ENCODE peak calls at places on chromosomes 12 and 14, in eight cellular contexts. V, T, A, U, Q, X, I and S are unnamed samples.

GRCh38 chr14:69005432-69006148 is 26.5 kb upstream of the ACTN1 start:
- DNase-seq in U (no peak), Q (peak; percentile 89), X (no peak), I (no peak), A (no peak), V (peak; percentile 94), T (peak; percentile 86), S (no peak)

GRCh38 chr14:55339770-55340169 is 68.5 kb downstream of the FBXO34 start:
- DNase-seq in U (no peak), A (no peak), I (no peak), V (peak; percentile 10), X (no peak), T (peak; percentile 20), Q (no peak), S (no peak)

GRCh38 chr14:102499401-102500189 is 10.0 kb downstream of the ANKRD9 start:
- DNase-seq in X (no peak), A (no peak), U (no peak), Q (no peak), T (peak; percentile 44), V (no peak), I (no peak), S (no peak)

GRCh38 chr14:36905272-36906046 is 243.8 kb downstream of the PAX9 start:
- DNase-seq in I (no peak), V (no peak), Q (peak; percentile 6), A (no peak), T (no peak), U (no peak), X (no peak), S (no peak)

GRCh38 chr12:26488339-26488738 is 293.0 kb downstream of the SSPN start:
- DNase-seq in I (no peak), Q (no peak), V (no peak), U (no peak), X (no peak), T (peak; percentile 1), A (no peak), S (peak; percentile 7)

GRCh38 chr12:56601503-56601902 is 28.6 kb downstream of the BAZ2A start:
- DNase-seq in U (peak; percentile 38), X (no peak), A (no peak), T (no peak), Q (no peak), I (no peak), V (no peak), S (no peak)

GRCh38 chr14:69475194-69475818 is 9.2 kb upstream of the PLEKHD1 start:
- DNase-seq in T (peak; percentile 70), U (no peak), A (no peak), I (no peak), Q (no peak), V (peak; percentile 38), X (no peak), S (peak; percentile 34)

GRCh38 chr14:89288114-89288513 is 128.9 kb downstream of the FOXN3 start:
- DNase-seq in A (no peak), X (no peak), Q (no peak), I (no peak), T (peak; percentile 9), V (no peak), U (no peak), S (no peak)

GRCh38 chr14:54577977-54578376 is 11.0 kb downstream of the SAMD4A start:
- DNase-seq in I (no peak), U (no peak), Q (peak; percentile 60), T (no peak), V (peak; percentile 36), X (no peak), A (no peak), S (no peak)

GRCh38 chr12:124821252-124822200 is 42.1 kb downstream of the SCARB1 start:
- DNase-seq in I (no peak), T (no peak), Q (no peak), U (no peak), X (no peak), V (no peak), A (no peak), S (no peak)

GRCh38 chr14:37056473-37056872 is 115.9 kb downstream of the SLC25A21 start:
- DNase-seq in Q (no peak), V (peak; percentile 58), I (no peak), X (no peak), T (no peak), A (no peak), U (no peak), S (no peak)

GRCh38 chr12:93223440-93224426 is 154.0 kb upstream of the NUDT4 start:
- DNase-seq in Q (peak; percentile 60), I (no peak), X (no peak), T (peak; percentile 36), V (peak; percentile 71), A (no peak), U (no peak), S (no peak)

GRCh38 chr12:88298761-88299242 is 156.7 kb downstream of the TMTC3 start:
- DNase-seq in A (no peak), U (peak; percentile 2), I (no peak), T (peak; percentile 67), X (no peak), Q (peak; percentile 16), V (peak; percentile 82), S (no peak)

GRCh38 chr12:89857652-89858274 is 149.1 kb upstream of the ATP2B1 start:
- DNase-seq in Q (no peak), U (no peak), V (no peak), T (no peak), X (no peak), A (no peak), I (peak; percentile 14), S (no peak)

GRCh38 chr12:109439181-109439580 is 37.9 kb downstream of the KCTD10 start:
- DNase-seq in T (no peak), U (no peak), X (no peak), V (no peak), A (no peak), I (no peak), Q (peak; percentile 74), S (no peak)

GRCh38 chr14:24481622-24482324 is 26.3 kb downstream of the CMA1 start:
- DNase-seq in X (no peak), T (peak; percentile 7), I (no peak), A (no peak), Q (no peak), U (peak; percentile 73), V (peak; percentile 43), S (no peak)

GRCh38 chr12:29863665-29864064 is 79.9 kb upstream of the TMTC1 start:
- DNase-seq in I (no peak), U (no peak), X (no peak), V (no peak), A (no peak), Q (no peak), T (no peak), S (no peak)

GRCh38 chr14:84254205-84254788 is 1275.6 kb upstream of the FLRT2 start:
- DNase-seq in V (peak; percentile 17), A (no peak), U (no peak), Q (no peak), X (no peak), I (no peak), T (peak; percentile 22), S (no peak)

GRCh38 chr12:130714091-130714590 is 2.0 kb downstream of the RIMBP2 start:
- DNase-seq in I (no peak), X (no peak), V (no peak), A (no peak), Q (no peak), T (no peak), U (no peak), S (no peak)

GRCh38 chr14:24459331-24459730 is 16.8 kb upstream of the SDR39U1 start:
- DNase-seq in X (no peak), T (no peak), Q (no peak), I (no peak), V (no peak), A (no peak), U (no peak), S (no peak)

GRCh38 chr14:70183991-70184390 is 4.8 kb downstream of the SLC8A3 start:
- DNase-seq in I (no peak), T (no peak), Q (no peak), U (no peak), X (no peak), V (no peak), A (no peak), S (no peak)

GRCh38 chr14:64410084-64410774 is 22.1 kb downstream of the MTHFD1 start:
- DNase-seq in V (peak; percentile 65), I (no peak), X (no peak), T (no peak), Q (peak; percentile 27), A (no peak), U (no peak), S (no peak)

GRCh38 chr12:10354502-10354901 is 35.3 kb downstream of the KLRK1 start:
- DNase-seq in Q (no peak), A (no peak), I (no peak), T (peak; percentile 70), U (no peak), X (no peak), V (peak; percentile 55), S (no peak)

GRCh38 chr12:29316772-29317171 is 64.2 kb downstream of the ERGIC2 start:
- DNase-seq in A (no peak), X (no peak), T (peak; percentile 18), I (peak; percentile 14), V (peak; percentile 59), U (no peak), Q (no peak), S (no peak)

GRCh38 chr12:124586756-124587155 is 19.3 kb upstream of the NCOR2 start:
- DNase-seq in Q (no peak), U (no peak), A (no peak), I (no peak), X (no peak), V (no peak), T (peak; percentile 86), S (no peak)

GRCh38 chr12:79451988-79452387 is 238.8 kb downstream of the PAWR start:
- DNase-seq in A (no peak), I (peak; percentile 7), V (peak; percentile 95), Q (peak; percentile 89), X (no peak), U (no peak), T (peak; percentile 95), S (no peak)

GRCh38 chr12:122825773-122826724 is 9.2 kb upstream of the HIP1R start:
- DNase-seq in T (no peak), V (no peak), A (no peak), U (no peak), X (no peak), Q (no peak), I (peak; percentile 50), S (no peak)